ENCODE peak calls at places on chromosomes 4 and X, in four cellular contexts. P is GM12878, Z is HepG2, A is H1. Q is an unnamed sample.

GRCh38 chr4:6225469-6225868 is 25.1 kb upstream of the JAKMIP1 start:
- DNase-seq in Z (no peak), P (no peak), A (no peak), Q (peak; percentile 38)

GRCh38 chr4:174575436-174575835 is 53.1 kb upstream of the HPGD start:
- DNase-seq in P (no peak), Z (no peak), A (no peak), Q (no peak)

GRCh38 chr4:60737858-60738257 is 462.3 kb upstream of the ADGRL3 start:
- DNase-seq in Z (no peak), P (no peak), A (no peak), Q (no peak)

GRCh38 chr4:121822796-121823504 is 733 bp downstream of the CCNA2 start:
- DNase-seq in A (no peak), Z (peak; percentile 64), P (no peak), Q (no peak)

GRCh38 chrX:132480581-132481203 is 8.1 kb downstream of the MBNL3 start:
- DNase-seq in A (no peak), Z (peak; percentile 82), P (peak; percentile 55), Q (no peak)

GRCh38 chrX:1876041-1876440 is 261.2 kb downstream of the ASMT start:
- DNase-seq in Z (no peak), P (no peak), A (no peak), Q (no peak)

GRCh38 chr4:181659202-181659601 is 584.0 kb upstream of the TENM3 start:
- DNase-seq in P (no peak), A (no peak), Z (no peak), Q (no peak)

GRCh38 chr4:43776371-43776770 is 672.2 kb downstream of the KCTD8 start:
- DNase-seq in Z (peak; percentile 3), A (no peak), P (no peak), Q (no peak)

GRCh38 chrX:136747003-136747986 is 33.4 kb downstream of the ARHGEF6 start:
- DNase-seq in A (no peak), Z (no peak), P (no peak), Q (no peak)

GRCh38 chr4:98508248-98508647 is 150.2 kb downstream of the TSPAN5 start:
- DNase-seq in P (no peak), Z (no peak), A (no peak), Q (no peak)

GRCh38 chrX:147072747-147073146 is 258.2 kb upstream of the CXorf51A start:
- DNase-seq in Z (no peak), P (no peak), A (no peak), Q (no peak)

GRCh38 chr4:101944649-101945048 is 154.1 kb downstream of the BANK1 start:
- DNase-seq in A (no peak), P (no peak), Z (no peak), Q (peak; percentile 16)

GRCh38 chr4:17230727-17231126 is 281.2 kb downstream of the QDPR start:
- DNase-seq in P (no peak), Z (no peak), A (no peak), Q (no peak)

GRCh38 chr4:17771284-17771908 is 10.0 kb downstream of the FAM184B start:
- DNase-seq in A (no peak), P (no peak), Z (no peak), Q (no peak)

GRCh38 chr4:14853186-14853946 is 148.9 kb upstream of the CPEB2 start:
- DNase-seq in A (no peak), Z (no peak), P (no peak), Q (no peak)

GRCh38 chrX:100407784-100408642 is 2.1 kb downstream of the PCDH19 start:
- DNase-seq in P (no peak), A (no peak), Z (no peak), Q (no peak)
- H3K4me3 ChIP-seq in P (no peak overlapping the region), A (peak overlapping the region; percentile 5), Z (no peak overlapping the region), Q (peak overlapping the region; percentile 49)

GRCh38 chr4:107800686-107801085 is 24.0 kb upstream of the SGMS2 start:
- DNase-seq in P (no peak), A (no peak), Z (no peak), Q (no peak)
- TF ChIP-seq SUZ12 in P (no peak), A (no peak), Z (no peak), Q (no peak)

DNA sequence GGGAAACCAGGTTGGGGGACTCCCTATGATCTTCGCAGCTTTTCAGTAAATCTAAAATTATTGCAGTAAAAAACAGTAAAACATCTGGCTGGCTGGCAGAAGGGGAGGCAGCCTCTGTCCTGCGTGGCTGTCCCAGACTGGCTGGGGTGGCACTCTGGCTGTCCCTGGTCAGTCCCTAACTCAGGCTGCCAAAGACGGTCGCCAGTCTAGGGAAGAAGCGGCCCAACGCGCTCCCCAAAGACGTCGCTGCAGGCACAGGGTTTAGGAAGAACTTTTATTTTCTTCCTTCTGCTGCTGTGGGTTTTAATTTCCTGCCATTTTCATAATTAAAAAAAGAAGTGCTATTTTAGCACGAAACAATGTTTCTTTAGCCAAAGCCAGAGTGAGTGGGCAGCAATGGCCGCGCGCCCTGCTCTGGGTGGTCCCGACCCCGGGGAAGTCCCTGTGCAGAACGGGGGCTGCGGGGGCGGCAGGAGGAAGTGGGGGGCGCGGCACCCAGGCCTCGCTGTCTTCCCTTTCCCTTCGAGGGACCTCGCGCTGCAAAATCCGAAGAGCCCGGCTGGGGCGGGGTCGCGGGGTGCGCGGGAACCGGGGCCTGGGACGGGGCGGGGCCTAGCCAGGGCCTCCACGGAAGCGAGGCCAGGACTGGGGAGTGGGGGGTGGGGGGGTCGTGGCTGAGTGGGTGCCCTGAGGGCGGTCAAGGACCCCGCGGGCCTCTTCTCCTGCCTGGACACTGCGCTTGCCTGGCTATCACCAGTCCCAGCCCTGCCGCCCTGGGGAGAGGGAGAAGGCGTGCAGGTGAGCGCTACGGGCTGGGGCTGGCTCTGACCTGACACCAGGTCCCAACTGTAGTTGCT is 6.3 kb upstream of the LETM1 start:
- DNase-seq in Z (no peak), P (no peak), A (no peak), Q (no peak)
- H3K4me3 ChIP-seq in Z (peak overlapping the region; percentile 55), P (peak overlapping the region; percentile 54), A (peak overlapping the region; percentile 7), Q (no peak overlapping the region)

DNA sequence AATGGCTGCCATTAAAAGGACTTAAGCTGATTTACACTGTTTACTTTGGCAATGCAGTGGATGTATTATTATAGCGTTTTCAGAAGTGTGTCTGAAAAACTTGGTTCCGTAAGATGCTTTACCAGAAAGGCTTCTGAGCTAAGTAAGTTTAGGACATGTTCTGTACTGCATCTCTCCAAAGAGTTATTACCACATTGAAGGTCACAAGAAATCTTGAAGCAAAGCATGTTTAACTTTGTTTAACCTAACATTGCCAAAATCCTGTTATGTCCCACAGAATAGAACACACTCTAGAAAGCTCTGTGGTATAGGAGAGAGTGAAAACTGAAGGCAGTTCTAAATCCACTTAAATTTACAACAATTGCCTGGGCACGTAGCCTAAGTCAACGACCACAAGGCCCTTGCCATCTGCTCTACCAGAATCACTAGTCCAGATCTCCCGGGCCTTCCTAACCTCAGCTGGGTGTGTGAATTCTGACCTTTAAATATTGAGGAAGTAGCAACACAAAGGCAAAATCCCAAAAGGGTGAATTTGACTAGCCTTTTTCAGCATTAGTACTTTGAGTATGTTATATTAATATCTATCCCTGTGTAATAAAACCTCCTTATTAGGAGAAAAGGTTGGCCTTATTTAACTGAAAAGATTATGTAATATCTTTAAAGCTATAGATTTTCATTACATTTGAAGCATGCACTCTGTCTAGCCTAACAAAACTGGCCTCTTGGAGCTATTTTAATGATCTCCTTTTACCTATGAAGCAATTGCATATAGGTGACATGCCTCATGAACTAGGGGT is 4.4 kb upstream of the MAML3 start:
- DNase-seq in P (no peak), Z (no peak), A (no peak), Q (no peak)
- TF ChIP-seq SUZ12 in P (no peak), Z (no peak), A (no peak), Q (no peak)

DNA sequence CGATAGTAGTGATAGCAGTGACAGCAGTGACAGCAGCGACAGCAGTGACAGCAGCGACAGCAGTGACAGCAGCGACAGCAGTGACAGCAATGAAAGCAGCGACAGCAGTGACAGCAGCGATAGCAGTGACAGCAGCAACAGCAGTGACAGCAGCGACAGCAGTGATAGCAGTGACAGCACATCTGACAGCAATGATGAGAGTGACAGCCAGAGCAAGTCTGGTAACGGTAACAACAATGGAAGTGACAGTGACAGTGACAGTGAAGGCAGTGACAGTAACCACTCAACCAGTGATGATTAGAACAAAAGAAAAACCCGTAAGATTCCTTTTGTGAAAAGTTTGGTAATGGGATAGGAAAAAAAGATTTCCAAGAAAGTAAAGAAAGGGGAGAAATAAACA is 7.9 kb downstream of the DSPP start:
- DNase-seq in Z (no peak), P (no peak), A (no peak), Q (no peak)
- H3K4me3 ChIP-seq in Z (no peak overlapping the region), P (no peak overlapping the region), A (no peak overlapping the region), Q (no peak overlapping the region)

GRCh38 chr4:37760840-37761239 is 65.6 kb upstream of the PGM2 start:
- DNase-seq in P (no peak), A (no peak), Z (no peak), Q (no peak)

GRCh38 chr4:37759833-37760232 is 66.7 kb upstream of the PGM2 start:
- DNase-seq in A (no peak), P (no peak), Z (no peak), Q (no peak)

GRCh38 chr4:37757705-37758104 is 68.8 kb upstream of the PGM2 start:
- DNase-seq in A (no peak), P (no peak), Z (no peak), Q (no peak)

GRCh38 chr4:37757121-37757520 is 69.4 kb upstream of the PGM2 start:
- DNase-seq in Z (no peak), A (no peak), P (no peak), Q (no peak)

GRCh38 chr4:37758226-37758625 is 68.3 kb upstream of the PGM2 start:
- DNase-seq in P (no peak), Z (peak; percentile 44), A (no peak), Q (no peak)
- TF ChIP-seq SUZ12 in P (no peak), Z (no peak), A (no peak), Q (no peak)

GRCh38 chrX:134622056-134622812 is 36.0 kb downstream of the PLAC1 start:
- DNase-seq in Z (no peak), A (peak; percentile 39), P (peak; percentile 35), Q (peak; percentile 62)
- H3K4me3 ChIP-seq in Z (no peak overlapping the region), A (no peak overlapping the region), P (no peak overlapping the region), Q (no peak overlapping the region)

DNA sequence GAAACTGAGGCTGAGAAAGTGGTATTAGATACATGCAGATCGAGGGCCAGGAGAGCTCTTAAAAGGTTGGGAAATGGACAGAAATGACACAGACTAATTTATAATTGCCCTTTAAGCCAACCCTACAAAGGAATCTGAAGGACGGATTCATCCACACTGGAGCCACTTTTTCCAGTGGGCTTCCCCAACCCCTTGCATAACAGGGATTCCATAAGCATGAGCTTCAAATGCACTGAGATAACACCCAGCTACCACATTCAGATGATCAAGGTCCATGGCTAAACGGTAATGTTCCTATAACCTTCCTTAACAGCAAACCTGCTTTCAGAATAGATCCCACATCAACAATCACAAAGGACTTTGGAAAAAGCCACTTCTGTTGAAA is 34.2 kb downstream of the PLAC1 start:
- DNase-seq in P (no peak), A (no peak), Z (peak; percentile 24), Q (no peak)
- TF ChIP-seq SUZ12 in P (no peak), A (no peak), Z (no peak), Q (no peak)

DNA sequence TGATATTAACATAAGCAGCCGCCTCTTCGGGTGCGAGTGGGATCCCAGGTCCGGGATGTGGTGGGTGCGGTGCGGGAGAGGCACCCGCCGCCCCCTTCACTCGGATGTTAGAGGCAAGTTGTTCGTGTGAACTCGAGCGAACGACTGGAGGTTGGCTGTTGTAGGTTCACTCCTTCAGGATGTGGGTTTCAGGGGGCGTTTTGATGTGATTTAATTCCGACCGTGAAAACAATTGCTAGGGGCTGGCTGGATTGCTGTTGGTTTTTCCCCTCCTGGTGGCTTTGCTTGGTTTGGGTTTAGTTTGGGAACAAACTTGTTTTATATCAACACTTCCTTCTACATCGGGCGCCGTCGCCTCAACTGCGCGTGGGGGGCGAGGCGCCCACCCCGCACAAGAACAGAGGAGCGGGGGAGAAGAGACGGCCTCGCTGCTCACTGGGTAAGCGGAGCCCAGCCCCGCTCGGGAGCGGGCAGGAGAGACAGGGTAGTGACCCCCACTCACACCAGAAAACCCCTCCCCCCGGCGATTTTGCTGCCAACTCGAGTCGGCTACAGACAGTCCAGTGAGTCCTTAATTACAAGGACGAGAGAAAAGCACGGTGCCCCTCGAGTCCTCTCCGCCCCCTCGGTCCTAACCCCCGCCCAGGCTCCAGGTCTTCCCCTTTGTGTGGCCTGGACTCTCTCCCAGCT is 3.0 kb upstream of the LEF1 start:
- DNase-seq in P (no peak), A (no peak), Z (no peak), Q (no peak)
- H3K4me3 ChIP-seq in P (peak overlapping the region; percentile 71), A (peak overlapping the region; percentile 37), Z (no peak overlapping the region), Q (peak overlapping the region; percentile 61)

Q was measured in NT2/D1.